ENCODE peak calls at places on chromosome X, in seven cellular contexts. D, S, Y, B, N, K and I are unnamed samples.
A peak's percentile ranks its signal among the peaks of the same experiment; 100 is the strongest.

GRCh38 chrX:154595559-154595958 is 10.6 kb downstream of the CTAG1A start:
- DNase-seq in B (no peak), N (no peak), Y (no peak), D (no peak), K (no peak), S (no peak), I (no peak)

GRCh38 chrX:41781500-41781899 is 57.5 kb downstream of the GPR82 start:
- DNase-seq in N (no peak), S (no peak), K (no peak), Y (no peak), B (no peak), D (no peak), I (no peak)

GRCh38 chrX:40189018-40189417 is 91.3 kb upstream of the BCOR start:
- DNase-seq in Y (no peak), B (no peak), S (no peak), N (no peak), K (no peak), D (no peak), I (no peak)

GRCh38 chrX:71107762-71108360 is 1.3 kb upstream of the CXorf65 start:
- DNase-seq in Y (no peak), D (no peak), S (no peak), B (no peak), K (no peak), N (no peak), I (no peak)

GRCh38 chrX:10579753-10580060 is 40.7 kb downstream of the MID1 start:
- DNase-seq in N (no peak), B (no peak), S (no peak), D (no peak), K (no peak), Y (no peak), I (no peak)

GRCh38 chrX:154717824-154718223 is 33.1 kb downstream of the GAB3 start:
- DNase-seq in B (no peak), D (no peak), K (peak; percentile 17), Y (no peak), N (no peak), S (no peak), I (no peak)

GRCh38 chrX:5306654-5307121 is 922.0 kb downstream of the NLGN4X start:
- DNase-seq in D (no peak), Y (no peak), K (no peak), B (no peak), S (no peak), N (peak; percentile 19), I (no peak)

GRCh38 chrX:22686138-22686541 is 313.6 kb upstream of the DDX53 start:
- DNase-seq in B (no peak), D (no peak), N (peak; percentile 35), K (peak; percentile 11), Y (peak; percentile 35), S (peak; percentile 16), I (peak; percentile 87)

GRCh38 chrX:81259008-81259713 is 57.3 kb downstream of the SH3BGRL start:
- DNase-seq in Y (no peak), B (no peak), K (no peak), D (no peak), S (no peak), N (no peak), I (no peak)

GRCh38 chrX:23749576-23749975 is 6.5 kb upstream of the ACOT9 start:
- DNase-seq in D (no peak), K (no peak), S (no peak), B (no peak), N (no peak), Y (no peak), I (no peak)

GRCh38 chrX:131735127-131735526 is 191.3 kb downstream of the OR13H1 start:
- DNase-seq in Y (no peak), S (no peak), K (no peak), D (no peak), B (no peak), N (no peak), I (peak; percentile 5)

GRCh38 chrX:30665471-30665870 is 12.2 kb downstream of the GK start:
- DNase-seq in K (no peak), S (no peak), Y (no peak), D (no peak), N (no peak), B (no peak), I (no peak)

GRCh38 chrX:121301822-121302221 is 254.4 kb downstream of the GLUD2 start:
- DNase-seq in N (no peak), K (no peak), S (no peak), B (no peak), Y (no peak), D (no peak), I (no peak)

GRCh38 chrX:68917799-68918198 is 89.0 kb downstream of the EFNB1 start:
- DNase-seq in K (no peak), D (no peak), Y (no peak), N (no peak), S (no peak), B (no peak), I (no peak)

GRCh38 chrX:22338740-22339139 is 66.0 kb downstream of the CBLL2 start:
- DNase-seq in K (no peak), N (no peak), S (no peak), B (no peak), Y (no peak), D (no peak), I (no peak)

GRCh38 chrX:19174401-19175025 is 52.2 kb upstream of the ADGRG2 start:
- DNase-seq in N (peak; percentile 28), D (no peak), Y (peak; percentile 15), B (no peak), K (no peak), S (no peak), I (no peak)

GRCh38 chrX:38220024-38220935 is at the start of gene SRPX:
- DNase-seq in S (peak; percentile 35), D (no peak), N (peak; percentile 34), B (peak; percentile 64), K (peak; percentile 50), Y (no peak), I (peak; percentile 87)

GRCh38 chrX:108223606-108224005 is 132.0 kb downstream of the ATG4A start:
- DNase-seq in Y (no peak), N (no peak), B (no peak), D (no peak), K (no peak), S (no peak), I (no peak)

GRCh38 chrX:85493821-85494220 is 114.4 kb upstream of the POF1B start:
- DNase-seq in N (no peak), K (no peak), B (no peak), S (no peak), D (no peak), Y (no peak), I (no peak)

GRCh38 chrX:136193771-136194170 is 46.4 kb downstream of the FHL1 start:
- DNase-seq in B (no peak), S (no peak), N (no peak), K (no peak), D (no peak), Y (no peak), I (no peak)

GRCh38 chrX:53160297-53160983 is 64.6 kb downstream of the KDM5C start:
- DNase-seq in B (no peak), Y (no peak), D (no peak), S (no peak), K (no peak), N (no peak), I (no peak)

GRCh38 chrX:72129661-72130060 is 2.1 kb downstream of the RTL5 start:
- DNase-seq in N (no peak), S (no peak), K (no peak), D (no peak), B (no peak), Y (no peak), I (no peak)

GRCh38 chrX:72128183-72128834 is 3.4 kb downstream of the RTL5 start:
- DNase-seq in D (no peak), S (no peak), K (no peak), B (no peak), Y (no peak), N (no peak), I (no peak)

GRCh38 chrX:72127332-72127731 is 4.4 kb downstream of the RTL5 start:
- DNase-seq in K (no peak), Y (no peak), N (no peak), S (peak; percentile 7), D (no peak), B (no peak), I (no peak)

GRCh38 chrX:72130156-72130761 is 1.5 kb downstream of the RTL5 start:
- DNase-seq in N (no peak), S (no peak), B (no peak), D (no peak), K (no peak), Y (no peak), I (no peak)

GRCh38 chrX:72128881-72129280 is 2.8 kb downstream of the RTL5 start:
- DNase-seq in Y (no peak), D (peak; percentile 62), N (no peak), K (peak; percentile 35), S (no peak), B (no peak), I (no peak)
- TF ChIP-seq CTCF in Y (no peak), D (no peak), N (peak; percentile 30), K (peak; percentile 42), S (no peak), B (peak; percentile 7), I (peak; percentile 41)

GRCh38 chrX:123454712-123455431 is 270.8 kb downstream of the GRIA3 start:
- DNase-seq in K (no peak), S (no peak), N (no peak), B (no peak), Y (no peak), D (no peak), I (no peak)

GRCh38 chrX:123455693-123456092 is 271.6 kb downstream of the GRIA3 start:
- DNase-seq in D (no peak), K (no peak), B (no peak), Y (no peak), N (no peak), S (no peak), I (no peak)

DNA sequence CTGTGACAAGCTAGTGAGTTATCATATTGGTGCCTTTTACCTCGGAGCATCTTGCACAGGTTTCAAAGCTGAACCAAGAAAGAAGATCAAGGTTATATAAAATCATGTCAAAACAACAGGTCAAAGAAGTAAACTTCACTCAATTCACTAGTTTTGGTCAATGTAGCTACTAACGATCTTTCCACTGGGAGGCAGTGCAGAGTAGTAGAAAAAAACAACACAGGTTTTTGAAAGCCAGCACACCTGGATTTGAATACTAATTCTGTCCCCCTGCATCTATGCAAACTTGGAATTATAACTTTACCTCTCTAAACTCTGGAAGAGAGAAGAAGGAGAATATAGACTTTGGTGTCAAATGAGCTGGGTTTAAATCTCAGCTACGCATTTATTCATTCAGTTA is 266.1 kb downstream of the GRIA3 start:
- DNase-seq in D (no peak), S (no peak), N (no peak), K (no peak), Y (no peak), B (no peak), I (no peak)
- TF ChIP-seq CTCF in D (no peak), S (peak; percentile 25), N (peak; percentile 29), K (no peak), Y (no peak), B (no peak), I (peak; percentile 27)

GRCh38 chrX:100654256-100654655 is 10.3 kb downstream of the SRPX2 start:
- DNase-seq in D (no peak), B (no peak), N (no peak), Y (no peak), K (no peak), S (no peak), I (no peak)
- TF ChIP-seq CTCF in D (no peak), B (no peak), N (no peak), Y (no peak), K (no peak), S (no peak), I (peak; percentile 34)

DNA sequence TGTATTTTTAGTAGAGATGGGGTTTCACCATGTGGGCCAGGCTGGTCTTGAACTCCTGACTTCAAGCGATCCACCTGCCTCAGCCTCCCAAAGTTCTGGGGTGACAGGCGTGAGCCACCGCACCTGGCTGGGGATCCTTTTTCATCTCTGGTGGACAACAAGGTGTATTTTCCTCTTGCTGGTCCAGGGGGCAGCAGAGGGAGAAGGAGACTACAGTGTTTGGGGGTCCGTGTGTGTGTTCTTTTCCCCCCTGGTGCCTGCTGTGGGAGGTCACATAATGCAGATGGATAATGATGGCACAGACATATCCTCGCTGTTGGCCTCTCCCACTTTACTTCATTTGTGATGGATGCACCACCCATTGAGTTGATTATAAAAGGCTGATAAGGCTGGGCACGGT is 39.0 kb upstream of the CD99 start:
- DNase-seq in D (no peak), Y (no peak), S (no peak), N (no peak), B (no peak), K (no peak), I (no peak)
- TF ChIP-seq CTCF in D (no peak), Y (no peak), S (no peak), N (no peak), B (no peak), K (no peak), I (no peak)